ENCODE peak calls at places on chromosomes 1 and 21, in seven cellular contexts. W, Z, B, J, A, C and P are unnamed samples.

GRCh38 chr1:17414022-17414421 is 25.5 kb downstream of the RCC2 start:
- DNase-seq in Z (no peak), J (no peak), W (no peak), C (no peak), B (no peak), A (no peak), P (no peak)

GRCh38 chr1:12417389-12417788 is 187.6 kb downstream of the VPS13D start:
- DNase-seq in Z (no peak), W (no peak), A (no peak), J (no peak), C (no peak), B (no peak), P (no peak)

GRCh38 chr1:116763787-116764465 is 9.7 kb downstream of the CD2 start:
- DNase-seq in Z (peak; percentile 12), C (no peak), A (peak; percentile 46), J (no peak), B (no peak), W (no peak), P (peak; percentile 68)

GRCh38 chr1:95084317-95085176 is 11.8 kb upstream of the ALG14 start:
- DNase-seq in C (no peak), A (peak; percentile 40), W (peak; percentile 29), Z (no peak), B (no peak), J (no peak), P (no peak)

GRCh38 chr1:173149887-173150286 is 57.2 kb downstream of the TNFSF4 start:
- DNase-seq in C (no peak), A (no peak), W (peak; percentile 93), J (peak; percentile 94), Z (no peak), B (peak; percentile 95), P (peak; percentile 46)

GRCh38 chr1:224696891-224697765 is 81.0 kb downstream of the CNIH3 start:
- DNase-seq in B (peak; percentile 34), C (no peak), J (peak; percentile 45), Z (no peak), A (no peak), W (peak; percentile 83), P (peak; percentile 2)

GRCh38 chr21:26124421-26124833 is 46.1 kb downstream of the APP start:
- DNase-seq in B (no peak), Z (no peak), A (no peak), J (peak; percentile 44), W (peak; percentile 53), C (no peak), P (peak; percentile 58)

GRCh38 chr1:64505232-64505943 is 35.5 kb downstream of the CACHD1 start:
- DNase-seq in W (no peak), C (no peak), J (no peak), B (no peak), Z (no peak), A (peak; percentile 63), P (peak; percentile 34)

GRCh38 chr1:168392958-168393357 is 112.3 kb downstream of the TBX19 start:
- DNase-seq in C (no peak), A (no peak), B (no peak), Z (no peak), J (no peak), W (peak; percentile 16), P (no peak)

GRCh38 chr1:32997381-32997891 is 32.8 kb upstream of the RNF19B start:
- DNase-seq in W (peak; percentile 93), A (no peak), B (peak; percentile 64), J (peak; percentile 63), C (no peak), Z (no peak), P (no peak)

GRCh38 chr1:175887981-175888428 is 144.6 kb upstream of the TNR start:
- DNase-seq in A (peak; percentile 67), B (peak; percentile 7), J (peak; percentile 11), C (peak; percentile 61), W (peak; percentile 40), Z (no peak), P (peak; percentile 83)

GRCh38 chr1:167171286-167171929 is 49.3 kb upstream of the POU2F1 start:
- DNase-seq in A (no peak), J (peak; percentile 76), C (no peak), W (no peak), B (no peak), Z (no peak), P (no peak)

GRCh38 chr1:174165471-174166137 is 6.3 kb downstream of the RABGAP1L start:
- DNase-seq in B (no peak), W (peak; percentile 47), Z (no peak), C (no peak), J (no peak), A (no peak), P (peak; percentile 21)

GRCh38 chr1:118767971-118768370 is 220.2 kb downstream of the TBX15 start:
- DNase-seq in W (no peak), C (no peak), B (no peak), A (no peak), J (no peak), Z (no peak), P (no peak)

GRCh38 chr1:42999308-42999707 is 40.6 kb upstream of the SLC2A1 start:
- DNase-seq in J (no peak), A (no peak), B (no peak), W (peak; percentile 29), C (no peak), Z (no peak), P (peak; percentile 64)

GRCh38 chr1:98048234-98048633 is 127.4 kb upstream of the DPYD start:
- DNase-seq in A (peak; percentile 69), C (peak; percentile 62), Z (peak; percentile 69), W (peak; percentile 93), J (peak; percentile 82), B (peak; percentile 75), P (peak; percentile 55)

GRCh38 chr1:31718519-31718918 is 14.7 kb upstream of the COL16A1 start:
- DNase-seq in B (no peak), J (no peak), W (no peak), Z (no peak), A (no peak), C (no peak), P (no peak)

GRCh38 chr1:87478231-87478630 is 149.6 kb downstream of the LMO4 start:
- DNase-seq in B (no peak), C (no peak), Z (no peak), A (no peak), J (peak; percentile 8), W (peak; percentile 22), P (peak; percentile 65)

GRCh38 chr1:998905-999796 is 746 bp downstream of the HES4 start:
- DNase-seq in Z (no peak), B (no peak), C (no peak), A (peak; percentile 54), J (peak; percentile 47), W (peak; percentile 27), P (no peak)

GRCh38 chr1:175338447-175339135 is 146.0 kb upstream of the KIAA0040 start:
- DNase-seq in C (no peak), B (no peak), A (peak; percentile 23), W (no peak), Z (no peak), J (no peak), P (peak; percentile 43)

GRCh38 chr1:230864441-230864840 is 3.9 kb downstream of the C1orf198 start:
- DNase-seq in W (no peak), B (no peak), A (no peak), Z (no peak), J (no peak), C (no peak), P (no peak)

GRCh38 chr21:28729887-28730286 is 262.8 kb downstream of the LTN1 start:
- DNase-seq in C (no peak), A (no peak), W (no peak), B (no peak), J (no peak), Z (no peak), P (no peak)

GRCh38 chr1:109490029-109490933 is 3.6 kb upstream of the CYB561D1 start:
- DNase-seq in J (peak; percentile 44), C (peak; percentile 62), W (peak; percentile 77), B (no peak), A (peak; percentile 79), Z (peak; percentile 48), P (peak; percentile 48)

GRCh38 chr1:4653328-4653660 is 1.1 kb upstream of the AJAP1 start:
- DNase-seq in C (no peak), B (no peak), A (no peak), Z (no peak), W (no peak), J (no peak), P (no peak)

GRCh38 chr21:45164838-45165237 is 90.5 kb downstream of the ADARB1 start:
- DNase-seq in Z (no peak), C (no peak), W (no peak), B (no peak), A (no peak), J (no peak), P (no peak)